ENCODE peak calls at places on chromosomes 12 and 14, in four cellular contexts. One of them, this sample, is unnamed.

GRCh38 chr12:110109037-110109836 is 14.9 kb upstream of the IFT81 start:
- DNase-seq in non-pigmented ciliary epithelial cell: peak; percentile 99
- DNase-seq in ovary: peak; percentile 82
- DNase-seq in RWPE1: peak; percentile 69
- DNase-seq in this sample: peak; percentile 39

GRCh38 chr12:10285919-10286318 is 21.8 kb upstream of the KLRD1 start:
- DNase-seq in non-pigmented ciliary epithelial cell: no peak
- DNase-seq in ovary: no peak
- DNase-seq in RWPE1: no peak
- DNase-seq in this sample: no peak

GRCh38 chr14:89723930-89724915 is 230.3 kb downstream of the EFCAB11 start:
- DNase-seq in RWPE1: no peak
- DNase-seq in non-pigmented ciliary epithelial cell: no peak
- DNase-seq in ovary: no peak
- DNase-seq in this sample: no peak

GRCh38 chr14:76484355-76484754 is 108.4 kb downstream of the ESRRB start:
- DNase-seq in RWPE1: no peak
- DNase-seq in non-pigmented ciliary epithelial cell: no peak
- DNase-seq in ovary: no peak
- DNase-seq in this sample: no peak

GRCh38 chr12:99121476-99121965 is 476.4 kb downstream of the APAF1 start:
- DNase-seq in ovary: no peak
- DNase-seq in RWPE1: no peak
- DNase-seq in non-pigmented ciliary epithelial cell: no peak
- DNase-seq in this sample: no peak

GRCh38 chr14:19878029-19878642 is 3.2 kb downstream of the OR4K2 start:
- DNase-seq in non-pigmented ciliary epithelial cell: no peak
- DNase-seq in ovary: no peak
- DNase-seq in RWPE1: no peak
- DNase-seq in this sample: no peak

GRCh38 chr12:85781751-85782150 is 54.5 kb downstream of the RASSF9 start:
- DNase-seq in RWPE1: no peak
- DNase-seq in ovary: no peak
- DNase-seq in non-pigmented ciliary epithelial cell: no peak
- DNase-seq in this sample: no peak

GRCh38 chr12:113370923-113371682 is 12.7 kb downstream of the PLBD2 start:
- DNase-seq in RWPE1: no peak
- DNase-seq in non-pigmented ciliary epithelial cell: no peak
- DNase-seq in ovary: no peak
- DNase-seq in this sample: no peak

GRCh38 chr12:121448771-121449315 is 48.9 kb downstream of the RNF34 start:
- DNase-seq in RWPE1: no peak
- DNase-seq in ovary: no peak
- DNase-seq in non-pigmented ciliary epithelial cell: no peak
- DNase-seq in this sample: no peak

GRCh38 chr14:35786856-35787255 is 22.2 kb downstream of the RALGAPA1 start:
- DNase-seq in RWPE1: no peak
- DNase-seq in ovary: no peak
- DNase-seq in non-pigmented ciliary epithelial cell: no peak
- DNase-seq in this sample: no peak

GRCh38 chr12:13631873-13632272 is 349.5 kb downstream of the GRIN2B start:
- DNase-seq in non-pigmented ciliary epithelial cell: no peak
- DNase-seq in RWPE1: no peak
- DNase-seq in ovary: no peak
- DNase-seq in this sample: no peak

GRCh38 chr14:106024983-106025604 is 498.7 kb downstream of the TMEM121 start:
- DNase-seq in ovary: no peak
- DNase-seq in non-pigmented ciliary epithelial cell: no peak
- DNase-seq in RWPE1: no peak
- DNase-seq in this sample: no peak

GRCh38 chr12:67677166-67677565 is 28.6 kb downstream of the DYRK2 start:
- DNase-seq in non-pigmented ciliary epithelial cell: no peak
- DNase-seq in ovary: no peak
- DNase-seq in RWPE1: no peak
- DNase-seq in this sample: no peak

GRCh38 chr12:76242813-76243540 is 105.2 kb downstream of the BBS10 start:
- DNase-seq in ovary: no peak
- DNase-seq in RWPE1: no peak
- DNase-seq in non-pigmented ciliary epithelial cell: no peak
- DNase-seq in this sample: no peak

GRCh38 chr14:73740921-73741326 is 26.7 kb upstream of the PNMA1 start:
- DNase-seq in ovary: peak; percentile 84
- DNase-seq in non-pigmented ciliary epithelial cell: no peak
- DNase-seq in RWPE1: peak; percentile 88
- DNase-seq in this sample: no peak

GRCh38 chr14:54864526-54864925 is 38.1 kb downstream of the GCH1 start:
- DNase-seq in non-pigmented ciliary epithelial cell: no peak
- DNase-seq in RWPE1: no peak
- DNase-seq in ovary: no peak
- DNase-seq in this sample: no peak

GRCh38 chr12:43208627-43209026 is 343.4 kb downstream of the ADAMTS20 start:
- DNase-seq in ovary: no peak
- DNase-seq in RWPE1: no peak
- DNase-seq in non-pigmented ciliary epithelial cell: no peak
- DNase-seq in this sample: no peak

GRCh38 chr12:43105426-43105981 is 446.5 kb downstream of the ADAMTS20 start:
- DNase-seq in non-pigmented ciliary epithelial cell: no peak
- DNase-seq in ovary: no peak
- DNase-seq in RWPE1: no peak
- DNase-seq in this sample: no peak

GRCh38 chr14:100239200-100239839 is 376 bp downstream of the YY1 start:
- DNase-seq in non-pigmented ciliary epithelial cell: no peak
- DNase-seq in ovary: peak; percentile 67
- DNase-seq in RWPE1: no peak
- DNase-seq in this sample: no peak

GRCh38 chr14:56952766-56953473 is 142.6 kb upstream of the OTX2 start:
- DNase-seq in ovary: no peak
- DNase-seq in RWPE1: no peak
- DNase-seq in non-pigmented ciliary epithelial cell: no peak
- DNase-seq in this sample: no peak

GRCh38 chr14:89040438-89041244 is 216.2 kb downstream of the TTC8 start:
- DNase-seq in RWPE1: peak; percentile 90
- DNase-seq in non-pigmented ciliary epithelial cell: peak; percentile 67
- DNase-seq in ovary: peak; percentile 94
- DNase-seq in this sample: peak; percentile 22

GRCh38 chr14:60648169-60648933 is 926 bp downstream of the SIX1 start:
- DNase-seq in non-pigmented ciliary epithelial cell: no peak
- DNase-seq in RWPE1: peak; percentile 24
- DNase-seq in ovary: no peak
- DNase-seq in this sample: no peak

GRCh38 chr12:132783917-132784531 is 22.4 kb upstream of the ANKLE2 start:
- DNase-seq in ovary: no peak
- DNase-seq in RWPE1: no peak
- DNase-seq in non-pigmented ciliary epithelial cell: no peak
- DNase-seq in this sample: no peak

GRCh38 chr14:99430491-99430890 is 50.2 kb downstream of the SETD3 start:
- DNase-seq in non-pigmented ciliary epithelial cell: no peak
- DNase-seq in RWPE1: peak; percentile 13
- DNase-seq in ovary: no peak
- DNase-seq in this sample: no peak

GRCh38 chr14:79369359-79370332 is 841.7 kb downstream of the DIO2 start:
- DNase-seq in ovary: no peak
- DNase-seq in RWPE1: peak; percentile 28
- DNase-seq in non-pigmented ciliary epithelial cell: peak; percentile 92
- DNase-seq in this sample: peak; percentile 62

GRCh38 chr14:61832783-61833182 is 70.6 kb downstream of the SNAPC1 start:
- DNase-seq in RWPE1: no peak
- DNase-seq in ovary: no peak
- DNase-seq in non-pigmented ciliary epithelial cell: no peak
- DNase-seq in this sample: no peak

GRCh38 chr12:68109444-68110217 is 49.9 kb downstream of the IFNG start:
- DNase-seq in non-pigmented ciliary epithelial cell: no peak
- DNase-seq in RWPE1: no peak
- DNase-seq in ovary: no peak
- DNase-seq in this sample: no peak

GRCh38 chr12:76586764-76587395 is 27.3 kb upstream of the OSBPL8 start:
- DNase-seq in RWPE1: peak; percentile 8
- DNase-seq in ovary: no peak
- DNase-seq in non-pigmented ciliary epithelial cell: peak; percentile 40
- DNase-seq in this sample: no peak

GRCh38 chr12:125435871-125436270 is 370.6 kb downstream of the AACS start:
- DNase-seq in RWPE1: no peak
- DNase-seq in non-pigmented ciliary epithelial cell: no peak
- DNase-seq in ovary: no peak
- DNase-seq in this sample: no peak